ENCODE peak calls at places on chromosomes 16 and 17, in nine cellular contexts. K is right cardiac atrium, J is ovary, E is right atrium auricular region, O is uterus, S is GM12878, T is endodermal cell, B is heart left ventricle, U is IMR-90. Y is an unnamed sample.

GRCh38 chr17:71453876-71454422 is 666.9 kb upstream of the SOX9 start:
- DNase-seq in B (no peak), O (no peak), T (no peak), J (no peak), S (no peak), K (no peak), E (no peak), U (no peak), Y (no peak)

GRCh38 chr16:78150233-78150632 is 50.8 kb downstream of the WWOX start:
- DNase-seq in U (no peak), E (no peak), O (no peak), J (no peak), T (no peak), B (no peak), K (no peak), S (no peak), Y (no peak)

GRCh38 chr17:81551458-81552243 is 502 bp downstream of the FAAP100 start:
- DNase-seq in T (peak; percentile 71), E (no peak), O (no peak), K (peak; percentile 61), S (no peak), B (no peak), U (peak; percentile 16), J (no peak), Y (peak; percentile 81)

GRCh38 chr17:60333628-60334031 is 58.3 kb downstream of the USP32 start:
- DNase-seq in K (no peak), S (no peak), E (no peak), J (no peak), O (no peak), B (no peak), U (peak; percentile 36), T (no peak), Y (no peak)

GRCh38 chr16:4404247-4404966 is 12.0 kb downstream of the CORO7 start:
- DNase-seq in U (no peak), E (no peak), J (peak; percentile 37), K (peak; percentile 79), B (no peak), T (peak; percentile 97), S (no peak), O (peak; percentile 33), Y (peak; percentile 64)

GRCh38 chr16:67268136-67268579 is 11.2 kb upstream of the PLEKHG4 start:
- DNase-seq in E (peak; percentile 88), O (no peak), T (peak; percentile 78), K (peak; percentile 89), U (peak; percentile 93), J (no peak), S (no peak), B (no peak), Y (no peak)

GRCh38 chr16:75911896-75912295 is 185.6 kb upstream of the CPHXL start:
- DNase-seq in B (no peak), S (no peak), O (no peak), K (no peak), E (no peak), U (no peak), T (no peak), J (no peak), Y (no peak)

GRCh38 chr16:55711959-55712876 is 56.4 kb downstream of the SLC6A2 start:
- DNase-seq in E (peak; percentile 70), J (peak; percentile 47), T (peak; percentile 89), O (peak; percentile 23), B (peak; percentile 49), S (no peak), K (peak; percentile 88), U (peak; percentile 45), Y (peak; percentile 84)

GRCh38 chr17:68656666-68657065 is 55.5 kb upstream of the FAM20A start:
- DNase-seq in K (no peak), S (no peak), E (no peak), U (no peak), O (no peak), T (no peak), B (no peak), J (no peak), Y (peak; percentile 65)

GRCh38 chr17:60161598-60162330 is 12.0 kb downstream of the CA4 start:
- DNase-seq in J (no peak), T (peak; percentile 83), U (no peak), O (no peak), K (no peak), E (no peak), S (no peak), B (no peak), Y (no peak)

GRCh38 chr16:53111078-53111776 is 56.4 kb downstream of the CHD9 start:
- DNase-seq in O (no peak), J (no peak), B (no peak), E (no peak), K (no peak), U (peak; percentile 60), S (no peak), T (no peak), Y (no peak)

GRCh38 chr16:75093598-75094540 is 22.7 kb downstream of the LDHD start:
- DNase-seq in U (no peak), T (no peak), B (no peak), K (no peak), O (no peak), S (no peak), J (no peak), E (no peak), Y (no peak)

GRCh38 chr17:43399839-43400328 is 1.1 kb downstream of the ARL4D start:
- DNase-seq in E (no peak), K (peak; percentile 72), S (no peak), T (peak; percentile 55), O (no peak), B (no peak), U (no peak), J (no peak), Y (no peak)
- H3K4me1 ChIP-seq in E (no peaks in the 10 kb centered on the region), K (peaks cover 4% of the 10 kb centered on the region), S (no peaks in the 10 kb centered on the region), T (peaks cover 16% of the 10 kb centered on the region), O (no peaks in the 10 kb centered on the region), B (no peaks in the 10 kb centered on the region), U (peaks cover 19% of the 10 kb centered on the region), J (peaks cover 16% of the 10 kb centered on the region), Y (no peaks in the 10 kb centered on the region)

GRCh38 chr17:22300177-22300576 is 607.9 kb downstream of the KCNJ18 start:
- DNase-seq in U (no peak), S (no peak), J (no peak), E (no peak), K (no peak), B (no peak), T (no peak), O (no peak), Y (no peak)
- H3K9me3 ChIP-seq in U (peaks cover 43% of the 10 kb centered on the region), S (no peaks in the 10 kb centered on the region), J (no peaks in the 10 kb centered on the region), E (no peaks in the 10 kb centered on the region), K (no peaks in the 10 kb centered on the region), B (no peaks in the 10 kb centered on the region), T (peaks cover 28% of the 10 kb centered on the region), O (no peaks in the 10 kb centered on the region), Y (no peaks in the 10 kb centered on the region)

DNA sequence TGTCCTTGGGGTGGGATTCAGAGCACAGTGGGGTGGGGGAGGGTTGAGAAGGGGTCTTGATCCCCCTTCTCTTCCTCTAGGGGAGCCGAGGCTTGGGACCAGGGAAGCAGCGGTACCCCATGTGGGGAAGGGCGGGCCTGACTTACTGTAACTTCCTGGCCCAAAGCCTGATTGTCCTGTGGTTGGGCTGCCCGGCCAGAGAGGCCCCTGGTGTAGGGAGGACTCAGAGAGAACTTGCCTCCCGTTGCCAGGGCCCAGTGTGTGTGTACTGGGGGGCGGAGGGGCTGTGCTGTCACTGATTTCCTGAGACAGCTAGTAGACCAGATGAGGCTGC is 16.8 kb downstream of the SOCS3 start:
- DNase-seq in T (peak; percentile 89), B (peak; percentile 83), E (peak; percentile 89), K (peak; percentile 92), S (no peak), U (peak; percentile 87), O (peak; percentile 82), J (peak; percentile 78), Y (peak; percentile 84)
- H3K4me1 ChIP-seq in T (peaks cover 4% of the 10 kb centered on the region), B (peaks cover 37% of the 10 kb centered on the region), E (no peaks in the 10 kb centered on the region), K (peaks cover 21% of the 10 kb centered on the region), S (peaks cover 53% of the 10 kb centered on the region), U (peaks cover 25% of the 10 kb centered on the region), O (peaks cover 29% of the 10 kb centered on the region), J (peaks cover 8% of the 10 kb centered on the region), Y (peaks cover 17% of the 10 kb centered on the region)

GRCh38 chr16:35642322-35642835 is 2183.0 kb downstream of the TP53TG3F start:
- DNase-seq in T (no peak), B (no peak), E (no peak), S (no peak), J (no peak), K (peak; percentile 25), U (no peak), O (no peak), Y (no peak)

GRCh38 chr16:35636831-35637230 is 2177.4 kb downstream of the TP53TG3F start:
- DNase-seq in S (no peak), T (no peak), B (no peak), U (no peak), J (no peak), K (no peak), E (no peak), O (no peak), Y (no peak)

GRCh38 chr16:35637683-35638082 is 2178.3 kb downstream of the TP53TG3F start:
- DNase-seq in T (no peak), J (no peak), E (no peak), U (no peak), O (no peak), K (no peak), S (no peak), B (no peak), Y (no peak)

DNA sequence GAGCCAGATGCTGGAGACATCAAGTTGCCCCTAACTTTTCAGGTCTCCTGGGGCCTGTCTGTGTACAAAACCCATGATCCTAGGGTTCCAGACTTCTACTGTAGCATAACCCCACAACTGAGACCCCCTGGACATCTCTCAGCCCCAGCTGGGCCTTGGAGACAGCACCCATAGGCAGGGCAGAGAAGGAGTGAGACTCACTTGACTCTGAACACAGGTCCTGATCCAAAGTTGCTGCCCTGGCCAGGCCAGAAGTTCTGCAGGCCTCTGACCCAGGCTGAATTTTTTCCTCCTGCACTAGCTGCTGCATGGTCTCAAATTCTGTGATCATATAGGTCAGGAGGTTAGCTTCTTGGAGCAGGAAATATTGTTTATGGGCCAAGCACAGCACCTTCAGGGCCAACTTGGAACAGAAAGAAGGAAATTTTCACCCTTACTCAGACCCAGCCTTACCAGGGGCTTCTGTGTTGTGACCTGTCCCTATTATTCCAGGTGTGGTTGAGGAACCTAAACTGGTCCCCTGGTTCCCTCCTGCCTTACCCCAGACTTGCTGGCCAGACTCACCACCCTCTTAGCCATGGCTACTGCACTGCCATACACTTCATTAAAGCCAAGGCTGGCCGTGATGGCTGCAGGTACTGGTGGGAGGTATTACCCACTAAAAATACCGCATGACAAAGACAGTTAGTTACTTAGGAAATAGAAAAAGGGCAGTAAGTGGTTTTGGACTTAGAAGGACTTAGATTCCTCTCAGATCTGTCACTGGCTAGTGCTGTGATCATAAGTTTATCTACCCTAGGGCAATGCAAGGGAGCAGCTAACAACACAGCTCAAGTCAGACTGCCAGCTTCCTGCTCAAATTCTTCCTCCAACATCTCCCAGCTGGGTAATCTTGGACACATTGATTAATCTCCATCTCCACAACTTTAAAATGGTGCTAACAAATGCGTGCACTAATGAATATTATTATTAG is 2180.1 kb downstream of the TP53TG3F start:
- DNase-seq in E (no peak), O (no peak), B (no peak), K (no peak), J (no peak), S (no peak), T (no peak), U (no peak), Y (no peak)
- H3K9me3 ChIP-seq in E (no peaks in the 10 kb centered on the region), O (no peaks in the 10 kb centered on the region), B (peaks cover 5% of the 10 kb centered on the region), K (no peaks in the 10 kb centered on the region), J (no peaks in the 10 kb centered on the region), S (no peaks in the 10 kb centered on the region), T (peaks cover 91% of the 10 kb centered on the region), U (peaks cover 37% of the 10 kb centered on the region), Y (no peaks in the 10 kb centered on the region)

DNA sequence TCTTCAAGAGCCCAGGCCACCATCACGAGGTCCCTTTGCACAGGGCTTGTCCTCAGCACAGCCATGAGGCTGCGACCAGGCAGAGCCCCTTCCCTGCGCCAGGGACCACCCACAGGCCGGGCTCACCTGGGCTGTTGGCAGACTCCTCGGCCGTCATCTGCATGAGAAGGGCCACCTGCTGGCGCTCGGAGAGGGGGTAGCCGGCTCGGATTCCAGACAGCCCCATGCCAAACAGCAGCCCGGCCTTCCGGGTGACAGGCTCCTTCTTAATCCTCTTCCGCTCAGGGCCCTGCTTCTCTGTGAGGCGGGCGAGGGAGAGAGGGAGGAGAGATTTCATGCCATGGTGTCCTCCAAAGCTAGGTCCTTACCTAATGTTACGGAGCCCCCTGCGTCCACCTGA is 73.4 kb downstream of the ZNF778 start:
- DNase-seq in J (no peak), O (no peak), K (peak; percentile 30), S (no peak), U (no peak), E (no peak), T (peak; percentile 98), B (no peak), Y (no peak)
- H3K4me1 ChIP-seq in J (peaks cover 21% of the 10 kb centered on the region), O (no peaks in the 10 kb centered on the region), K (peaks cover 12% of the 10 kb centered on the region), S (no peaks in the 10 kb centered on the region), U (peaks cover 5% of the 10 kb centered on the region), E (no peaks in the 10 kb centered on the region), T (peaks cover 17% of the 10 kb centered on the region), B (peaks cover 14% of the 10 kb centered on the region), Y (no peaks in the 10 kb centered on the region)